ENCODE peak calls at places on chromosomes 13 and 19, in six cellular contexts. B, C, V, I, Y and S are unnamed samples.

GRCh38 chr19:42132030-42132628 is at the start of gene POU2F2:
- DNase-seq in V (peak; percentile 87), I (no peak), Y (no peak), B (peak; percentile 87), C (no peak), S (no peak)

GRCh38 chr13:43128504-43128929 is 105.1 kb downstream of the DNAJC15 start:
- DNase-seq in B (no peak), I (no peak), V (no peak), Y (no peak), C (no peak), S (no peak)

GRCh38 chr19:49676136-49676689 is 858 bp upstream of the PRMT1 start:
- DNase-seq in C (peak; percentile 97), Y (peak; percentile 95), B (no peak), I (no peak), V (peak; percentile 97), S (peak; percentile 90)

GRCh38 chr13:25466880-25467279 is 95.1 kb downstream of the ATP8A2 start:
- DNase-seq in B (no peak), V (no peak), I (no peak), Y (no peak), C (no peak), S (no peak)

GRCh38 chr13:23715762-23716235 is 145.6 kb downstream of the TNFRSF19 start:
- DNase-seq in V (no peak), Y (no peak), C (no peak), B (no peak), I (no peak), S (no peak)

GRCh38 chr19:40217921-40218890 is at the start of gene TTC9B:
- DNase-seq in V (no peak), B (peak; percentile 43), I (no peak), C (no peak), Y (no peak), S (no peak)

GRCh38 chr13:35768126-35768525 is 291.6 kb upstream of the MAB21L1 start:
- DNase-seq in Y (no peak), C (no peak), I (no peak), B (no peak), V (no peak), S (no peak)

GRCh38 chr13:19864339-19865309 is 1.2 kb upstream of the ZMYM5 start:
- DNase-seq in Y (peak; percentile 67), C (peak; percentile 68), I (peak; percentile 10), V (peak; percentile 94), B (peak; percentile 62), S (peak; percentile 64)

GRCh38 chr19:18520848-18521691 is 800 bp downstream of the ELL start:
- DNase-seq in C (peak; percentile 20), B (no peak), I (no peak), V (no peak), Y (no peak), S (no peak)

GRCh38 chr19:17243854-17244617 is 1.7 kb downstream of the NR2F6 start:
- DNase-seq in C (peak; percentile 52), V (peak; percentile 93), Y (no peak), I (no peak), B (no peak), S (no peak)

GRCh38 chr19:2479556-2480194 is 3.7 kb downstream of the GADD45B start:
- DNase-seq in C (no peak), I (no peak), B (no peak), V (peak; percentile 87), Y (no peak), S (no peak)

GRCh38 chr19:54209058-54209747 is 8.5 kb downstream of the RPS9 start:
- DNase-seq in I (no peak), Y (no peak), C (peak; percentile 36), V (no peak), B (no peak), S (no peak)